ENCODE peak calls at places on chromosomes 12 and 14, in ten cellular contexts. B is RWPE2, I is K562, P is Panc1, A is ovary, Z is Peyer's patch, J is endodermal cell, U is tibial nerve, O is H1, E is cardiac muscle cell. H is an unnamed sample.

GRCh38 chr12:64931981-64932380 is 107.5 kb downstream of the TBC1D30 start:
- DNase-seq in B (no peak), J (no peak), A (no peak), U (no peak), E (no peak), I (no peak), Z (no peak), P (no peak), O (no peak), H (no peak)

GRCh38 chr12:41959271-41959670 is 185.4 kb downstream of the GXYLT1 start:
- DNase-seq in B (no peak), E (no peak), I (no peak), O (no peak), J (no peak), U (no peak), Z (no peak), A (no peak), P (no peak), H (no peak)

GRCh38 chr14:96502621-96503251 is 554 bp downstream of the PAPOLA start:
- DNase-seq in A (peak), J (peak), P (no peak), I (peak), E (peak), B (no peak), Z (peak), U (peak), O (peak), H (peak)

GRCh38 chr12:86530996-86531655 is 274.9 kb upstream of the MGAT4C start:
- DNase-seq in B (no peak), O (no peak), U (no peak), Z (no peak), A (no peak), P (no peak), I (no peak), E (peak), J (no peak), H (no peak)

GRCh38 chr12:6263931-6264330 is 46.6 kb upstream of the PLEKHG6 start:
- DNase-seq in O (no peak), J (peak), B (no peak), E (no peak), I (peak), A (no peak), P (no peak), U (no peak), Z (no peak), H (no peak)

GRCh38 chr14:24251880-24252288 is 9.5 kb upstream of the TINF2 start:
- DNase-seq in P (no peak), E (peak), A (no peak), Z (no peak), U (no peak), B (no peak), O (no peak), I (no peak), J (peak), H (no peak)

GRCh38 chr12:130555628-130556485 is 160.2 kb downstream of the RIMBP2 start:
- DNase-seq in P (no peak), J (no peak), E (no peak), I (no peak), U (no peak), Z (no peak), A (no peak), B (no peak), O (no peak), H (no peak)

GRCh38 chr14:23172096-23172495 is 11.4 kb downstream of the SLC7A8 start:
- DNase-seq in I (no peak), E (no peak), A (no peak), U (no peak), P (no peak), O (no peak), J (no peak), B (no peak), Z (no peak), H (no peak)

GRCh38 chr14:41605550-41606248 is 977 bp upstream of the LRFN5 start:
- DNase-seq in I (no peak), Z (no peak), B (no peak), A (no peak), E (peak), P (no peak), J (peak), O (peak), U (no peak), H (peak)

GRCh38 chr14:29039171-29039570 is 272.6 kb downstream of the FOXG1 start:
- DNase-seq in U (no peak), P (no peak), A (no peak), E (no peak), J (peak), B (no peak), O (no peak), I (no peak), Z (no peak), H (no peak)

GRCh38 chr12:53618340-53618739 is 7.8 kb downstream of the ATF7 start:
- DNase-seq in P (no peak), J (no peak), I (no peak), O (no peak), B (no peak), A (no peak), E (no peak), U (no peak), Z (no peak), H (no peak)

GRCh38 chr12:7661741-7662140 is 4.0 kb downstream of the APOBEC1 start:
- DNase-seq in U (no peak), O (no peak), J (no peak), Z (no peak), P (no peak), A (no peak), I (no peak), E (no peak), B (no peak), H (no peak)

GRCh38 chr12:89493650-89494302 is 30.8 kb downstream of the GALNT4 start:
- DNase-seq in A (no peak), J (no peak), U (no peak), O (no peak), Z (no peak), P (no peak), I (no peak), B (no peak), E (no peak), H (no peak)

GRCh38 chr14:75427482-75428229 is at the start of gene JDP2:
- DNase-seq in J (peak), I (peak), A (peak), E (peak), B (no peak), O (peak), Z (peak), U (peak), P (no peak), H (peak)

GRCh38 chr12:67193705-67194104 is 75.5 kb upstream of the CAND1 start:
- DNase-seq in Z (no peak), E (peak), I (peak), A (no peak), P (no peak), O (peak), U (no peak), B (no peak), J (peak), H (no peak)

GRCh38 chr14:73209943-73210342 is 27.4 kb upstream of the PAPLN start:
- DNase-seq in P (no peak), A (no peak), B (no peak), O (no peak), Z (no peak), I (no peak), E (peak), U (no peak), J (no peak), H (no peak)

GRCh38 chr12:54173066-54173726 is 15.6 kb downstream of the SMUG1 start:
- DNase-seq in I (no peak), E (peak), P (no peak), O (peak), Z (no peak), J (peak), A (peak), B (no peak), U (peak), H (peak)

GRCh38 chr12:1498199-1498740 is 96.1 kb downstream of the FBXL14 start:
- DNase-seq in U (no peak), O (no peak), B (no peak), I (no peak), Z (no peak), A (no peak), E (no peak), P (no peak), J (no peak), H (no peak)

GRCh38 chr14:99688210-99688581 is 4.1 kb downstream of the CYP46A1 start:
- DNase-seq in A (no peak), J (no peak), O (no peak), P (no peak), Z (no peak), B (no peak), I (no peak), U (no peak), E (no peak), H (no peak)

GRCh38 chr12:65171073-65171472 is 1.7 kb downstream of the LEMD3 start:
- DNase-seq in B (no peak), J (no peak), P (no peak), E (peak), O (no peak), A (no peak), I (no peak), U (no peak), Z (no peak), H (no peak)

GRCh38 chr14:78959674-78960264 is 789.6 kb downstream of the NRXN3 start:
- DNase-seq in J (peak), I (peak), U (peak), A (peak), P (peak), Z (peak), O (peak), B (peak), E (peak), H (peak)
- H3K4me3 ChIP-seq in J (no peak), I (no peak), U (peak), A (peak), P (no peak), Z (no peak), O (no peak), B (no peak), E (no peak), H (peak)

DNA sequence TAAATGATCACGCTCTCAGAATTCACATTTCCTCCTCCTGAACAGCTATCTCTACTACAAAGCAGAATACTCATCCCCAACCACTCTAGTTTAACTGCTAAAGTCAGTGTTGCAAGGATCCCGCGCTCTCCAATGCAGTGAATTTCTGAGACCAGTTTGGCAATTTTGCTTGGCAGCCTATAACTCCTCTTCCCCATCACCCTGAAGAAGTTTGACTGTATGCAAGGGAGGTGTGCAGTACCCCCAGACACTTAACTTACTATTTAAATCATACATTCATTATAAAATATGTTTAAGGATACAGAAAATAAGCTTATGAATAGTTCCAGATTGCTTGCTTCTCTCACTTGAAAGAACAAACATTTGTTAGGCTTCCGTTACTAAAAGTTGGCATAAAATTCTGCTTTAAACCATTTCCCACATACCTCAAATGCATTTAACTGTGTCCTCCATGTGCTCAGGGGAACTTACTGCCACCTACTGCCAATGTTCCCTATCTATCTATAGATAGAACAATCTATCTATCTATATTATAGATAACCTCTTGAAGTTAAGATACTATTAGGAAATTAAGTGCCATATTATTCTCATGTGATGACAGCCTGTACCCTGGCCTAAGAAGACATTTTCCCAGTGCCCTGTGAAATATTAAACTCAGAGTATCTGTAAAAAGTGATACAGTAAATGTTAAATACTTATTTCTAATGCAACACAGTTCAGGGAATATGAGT is 2.4 kb downstream of the LGR5 start:
- DNase-seq in O (no peak), I (no peak), U (no peak), A (no peak), P (no peak), Z (no peak), J (no peak), E (no peak), B (no peak), H (no peak)
- TF ChIP-seq CTCF in O (no peak), I (no peak), U (no peak), A (no peak), P (no peak), Z (no peak), J (peak), E (no peak), B (no peak), H (no peak)

GRCh38 chr12:116996058-116996457 is 85.3 kb downstream of the FBXW8 start:
- DNase-seq in P (no peak), A (no peak), B (no peak), O (no peak), J (no peak), U (no peak), Z (no peak), E (peak), I (no peak), H (no peak)

GRCh38 chr12:116990971-116991966 is 80.5 kb downstream of the FBXW8 start:
- DNase-seq in I (no peak), Z (no peak), B (no peak), O (no peak), J (no peak), A (no peak), E (no peak), U (no peak), P (no peak), H (no peak)

DNA sequence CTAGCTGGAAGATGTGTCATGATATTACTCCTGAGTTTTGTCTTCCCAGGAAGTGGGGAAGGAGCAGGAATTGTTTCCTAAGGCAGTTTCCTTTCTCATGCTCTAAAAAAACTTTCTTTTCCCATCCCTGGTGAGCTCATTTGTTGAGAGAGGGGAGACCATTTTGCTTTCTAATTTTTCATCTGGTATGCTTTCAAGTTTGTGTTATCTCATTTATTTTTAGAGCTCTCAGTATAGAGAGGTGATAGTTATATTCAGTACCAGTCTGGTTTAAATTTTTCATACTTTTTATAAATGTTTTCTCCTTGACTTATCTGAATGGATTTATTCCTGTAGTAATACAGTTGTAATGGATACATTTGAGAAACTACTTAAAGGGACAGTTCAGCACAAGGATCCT is 79.6 kb downstream of the FBXW8 start:
- DNase-seq in E (no peak), O (no peak), U (no peak), B (no peak), I (no peak), J (no peak), P (no peak), Z (no peak), A (no peak), H (no peak)
- H3K27ac ChIP-seq in E (no peak), O (no peak), U (no peak), B (no peak), I (no peak), J (no peak), P (no peak), Z (no peak), A (no peak), H (no peak)

DNA sequence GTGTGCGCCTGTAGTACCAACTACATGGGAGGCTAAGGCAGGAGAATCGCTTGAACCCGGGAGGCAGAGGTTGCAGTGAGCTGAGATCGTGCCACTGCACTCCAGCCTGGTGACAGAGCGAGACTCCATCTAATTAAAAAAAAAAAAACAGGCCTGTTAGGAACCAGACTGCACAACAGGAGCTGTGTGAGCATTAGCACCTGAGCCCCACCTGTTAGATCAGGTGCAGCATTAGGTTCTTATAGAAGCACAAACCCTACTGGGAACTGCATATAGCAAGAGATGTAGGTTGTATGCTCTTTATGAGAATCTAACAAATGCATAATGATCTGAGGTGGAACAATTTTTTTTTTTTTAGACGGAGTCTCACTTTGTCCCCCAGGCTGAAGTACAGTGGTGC is 8.6 kb downstream of the ATXN2 start:
- DNase-seq in E (no peak), I (no peak), A (no peak), J (no peak), Z (no peak), U (no peak), B (no peak), O (no peak), P (no peak), H (no peak)
- H3K4me3 ChIP-seq in E (no peak), I (no peak), A (no peak), J (no peak), Z (no peak), U (no peak), B (no peak), O (no peak), P (no peak), H (no peak)

GRCh38 chr12:113655919-113656318 is 184.2 kb upstream of the LHX5 start:
- DNase-seq in O (no peak), U (no peak), Z (no peak), E (no peak), J (no peak), P (no peak), B (no peak), A (no peak), I (no peak), H (no peak)
- TF ChIP-seq CTCF in O (no peak), U (no peak), Z (no peak), E (no peak), J (peak), P (peak), B (no peak), A (no peak), I (no peak), H (no peak)

DNA sequence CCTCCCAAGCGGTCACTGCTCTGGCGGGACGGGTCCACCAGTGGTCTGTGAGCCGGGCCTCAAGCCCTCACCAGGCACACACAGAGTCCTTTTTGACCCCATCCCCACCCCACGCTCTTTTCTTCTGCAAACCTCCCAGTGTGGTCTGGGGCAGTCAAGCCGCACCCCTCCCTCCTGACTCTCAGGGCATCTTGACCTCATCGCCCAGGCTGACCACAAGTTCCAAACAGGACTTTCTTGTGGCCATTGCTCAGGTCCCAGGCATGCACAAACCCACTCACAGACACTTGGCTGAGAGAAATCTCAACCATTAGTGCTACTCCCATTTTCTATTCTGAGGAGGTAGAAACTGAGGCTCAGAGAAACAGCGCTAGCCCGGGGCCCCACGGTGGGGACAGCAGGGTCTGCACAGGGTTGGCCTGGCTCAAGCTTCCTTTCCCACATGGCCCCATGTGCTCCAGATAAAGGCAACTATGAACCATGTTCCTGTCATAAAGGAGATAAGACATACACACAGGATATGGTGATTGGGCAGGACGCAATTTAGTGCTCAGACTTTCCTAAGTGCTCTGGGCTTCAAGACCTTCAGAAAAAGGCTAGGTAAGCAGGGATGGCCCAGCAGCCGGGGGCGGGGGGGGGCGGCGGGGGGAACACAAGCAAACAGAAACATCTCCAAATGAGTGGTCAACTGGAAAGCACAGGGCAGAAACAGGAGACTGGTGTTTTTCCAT is 69.6 kb downstream of the ITPK1 start:
- DNase-seq in U (no peak), J (no peak), B (no peak), E (peak), P (no peak), I (peak), Z (no peak), A (no peak), O (no peak), H (no peak)
- H3K27ac ChIP-seq in U (peak), J (no peak), B (peak), E (peak), P (no peak), I (peak), Z (peak), A (no peak), O (no peak), H (no peak)

GRCh38 chr12:121956041-121956341 is 37.6 kb downstream of the CFAP251 start:
- DNase-seq in A (no peak), P (no peak), E (no peak), Z (no peak), I (no peak), U (no peak), O (no peak), B (no peak), J (no peak), H (no peak)

GRCh38 chr12:121958521-121959240 is 40.3 kb downstream of the CFAP251 start:
- DNase-seq in E (peak), P (no peak), J (peak), A (no peak), B (no peak), I (no peak), U (no peak), O (no peak), Z (no peak), H (no peak)

GRCh38 chr12:121955258-121956040 is 37.1 kb downstream of the CFAP251 start:
- DNase-seq in I (no peak), Z (no peak), A (no peak), U (no peak), P (no peak), J (no peak), E (peak), B (no peak), O (no peak), H (no peak)

GRCh38 chr12:121960541-121960940 is 42.1 kb downstream of the CFAP251 start:
- DNase-seq in A (no peak), I (no peak), E (no peak), B (no peak), P (no peak), J (no peak), O (no peak), Z (no peak), U (no peak), H (no peak)

DNA sequence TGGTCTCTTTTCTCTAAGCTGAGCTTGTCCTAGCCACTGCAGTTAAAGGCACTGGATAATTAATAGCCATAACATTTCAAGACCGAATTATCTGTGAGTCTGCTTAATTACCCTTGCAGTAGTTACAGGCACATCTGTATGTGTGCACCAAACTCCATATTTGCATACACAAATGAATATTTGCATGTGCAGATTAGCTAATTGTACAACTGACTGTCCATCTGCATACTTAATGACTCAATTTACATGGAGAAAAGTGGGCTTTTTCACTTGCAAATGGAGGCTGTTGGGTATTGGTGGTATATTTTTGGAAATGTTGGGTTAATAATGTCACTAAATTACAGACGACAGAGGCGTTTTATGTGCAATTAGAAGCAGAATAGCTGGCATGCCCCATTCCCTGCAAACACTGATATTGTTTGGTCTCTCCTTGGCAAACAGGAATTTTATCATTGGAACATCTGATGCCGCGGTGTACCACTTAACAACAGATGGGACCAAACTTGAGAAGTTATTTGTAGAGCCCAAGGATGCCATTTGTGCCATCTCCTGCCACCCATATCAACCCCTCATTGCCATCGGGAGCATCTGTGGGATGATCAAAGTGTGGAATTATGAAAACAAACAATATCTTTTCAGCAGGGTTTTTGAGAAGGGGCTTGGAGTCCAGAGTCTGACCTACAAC is 39.6 kb downstream of the CFAP251 start:
- DNase-seq in I (no peak), A (no peak), U (no peak), P (no peak), Z (no peak), J (no peak), O (no peak), B (no peak), E (no peak), H (no peak)
- H3K4me3 ChIP-seq in I (no peak), A (no peak), U (no peak), P (no peak), Z (no peak), J (no peak), O (no peak), B (no peak), E (no peak), H (no peak)